ENCODE peak calls at places on chromosomes 13 and 19, in seven cellular contexts. U is GM19239; P is AG10803; J is cerebellar cortex; B is HT1080; O is tibial nerve; W is stimulated activated CD8-positive, alpha-beta memory T cell treated with anti-CD3 and anti-CD28 coated beads, Interleukin-7, amount 100 ng/mL, for 1 hour. M is an unnamed sample.

GRCh38 chr13:47146991-47147783 is 250.3 kb upstream of the HTR2A start:
- DNase-seq in U (peak; percentile 43), P (no peak), J (no peak), B (no peak), O (no peak), W (no peak), M (no peak)

GRCh38 chr19:44051654-44052402 is at the start of gene ZNF223:
- DNase-seq in U (peak; percentile 35), P (peak; percentile 91), J (peak; percentile 98), B (peak; percentile 93), O (peak; percentile 92), W (peak; percentile 34), M (peak; percentile 89)

GRCh38 chr19:2507109-2507508 is 31.2 kb downstream of the GADD45B start:
- DNase-seq in U (no peak), P (peak; percentile 58), J (no peak), B (peak; percentile 39), O (no peak), W (no peak), M (no peak)

GRCh38 chr13:111974065-111974640 is 92.8 kb upstream of the SOX1 start:
- DNase-seq in U (no peak), P (no peak), J (no peak), B (no peak), O (no peak), W (no peak), M (no peak)

GRCh38 chr19:31676271-31677004 is 327.2 kb upstream of the TSHZ3 start:
- DNase-seq in U (no peak), P (no peak), J (no peak), B (peak; percentile 20), O (no peak), W (no peak), M (no peak)

GRCh38 chr19:18322318-18322758 is 538 bp downstream of the LSM4 start:
- DNase-seq in U (no peak), P (peak; percentile 59), J (peak; percentile 54), B (peak; percentile 61), O (no peak), W (no peak), M (no peak)

GRCh38 chr19:3268326-3268725 is 43.9 kb downstream of the CELF5 start:
- DNase-seq in U (no peak), P (no peak), J (peak; percentile 85), B (no peak), O (no peak), W (no peak), M (peak; percentile 15)

GRCh38 chr19:58558623-58559274 is 338 bp upstream of the UBE2M start:
- DNase-seq in U (peak; percentile 86), P (peak; percentile 98), J (peak; percentile 97), B (peak; percentile 97), O (peak; percentile 99), W (peak; percentile 99), M (no peak)

GRCh38 chr13:27953671-27954405 is 15.3 kb downstream of the CDX2 start:
- DNase-seq in U (peak; percentile 86), P (peak; percentile 59), J (peak; percentile 50), B (peak; percentile 31), O (peak; percentile 48), W (peak; percentile 30), M (peak; percentile 34)

GRCh38 chr19:50835103-50835784 is 1.9 kb upstream of the KLK15 start:
- DNase-seq in U (no peak), P (peak; percentile 5), J (no peak), B (no peak), O (no peak), W (no peak), M (no peak)

GRCh38 chr19:49327878-49328544 is 3.0 kb upstream of the SLC6A16 start:
- DNase-seq in U (no peak), P (peak; percentile 21), J (peak; percentile 33), B (peak; percentile 18), O (no peak), W (no peak), M (no peak)

GRCh38 chr13:100738176-100738855 is 63.7 kb upstream of the TMTC4 start:
- DNase-seq in U (no peak), P (no peak), J (no peak), B (no peak), O (no peak), W (no peak), M (no peak)

GRCh38 chr13:54852831-54853230 is 1824.2 kb downstream of the OLFM4 start:
- DNase-seq in U (no peak), P (no peak), J (no peak), B (peak; percentile 2), O (no peak), W (no peak), M (no peak)

GRCh38 chr13:103803349-103803748 is 737.1 kb upstream of the SLC10A2 start:
- DNase-seq in U (no peak), P (no peak), J (no peak), B (no peak), O (no peak), W (no peak), M (no peak)

GRCh38 chr19:34241513-34242337 is 12.6 kb upstream of the GARRE1 start:
- DNase-seq in U (no peak), P (no peak), J (no peak), B (no peak), O (no peak), W (no peak), M (no peak)

GRCh38 chr13:43522788-43523187 is 264.0 kb downstream of the ENOX1 start:
- DNase-seq in U (no peak), P (peak; percentile 87), J (no peak), B (peak; percentile 61), O (no peak), W (no peak), M (no peak)

GRCh38 chr13:21849323-21849722 is 178.4 kb downstream of the FGF9 start:
- DNase-seq in U (peak; percentile 34), P (peak; percentile 24), J (no peak), B (peak; percentile 29), O (no peak), W (no peak), M (no peak)

GRCh38 chr13:30119476-30119875 is 187.9 kb downstream of the KATNAL1 start:
- DNase-seq in U (no peak), P (peak; percentile 94), J (no peak), B (peak; percentile 59), O (no peak), W (no peak), M (no peak)

GRCh38 chr19:48813123-48813911 is 2.5 kb upstream of the BCAT2 start:
- DNase-seq in U (no peak), P (no peak), J (peak; percentile 49), B (no peak), O (no peak), W (no peak), M (no peak)

GRCh38 chr13:92573467-92574057 is 653.0 kb upstream of the GPC6 start:
- DNase-seq in U (no peak), P (peak; percentile 2), J (peak; percentile 14), B (peak; percentile 20), O (no peak), W (no peak), M (no peak)

GRCh38 chr19:18848860-18849661 is 17.3 kb downstream of the UPF1 start:
- DNase-seq in U (no peak), P (peak; percentile 85), J (peak; percentile 45), B (no peak), O (peak; percentile 71), W (no peak), M (no peak)

GRCh38 chr13:41837668-41838067 is 123.2 kb downstream of the VWA8 start:
- DNase-seq in U (no peak), P (no peak), J (no peak), B (no peak), O (no peak), W (no peak), M (no peak)

GRCh38 chr19:7550987-7551761 is 15.7 kb downstream of the PNPLA6 start:
- DNase-seq in U (peak; percentile 67), P (no peak), J (peak; percentile 97), B (peak; percentile 34), O (no peak), W (no peak), M (no peak)

GRCh38 chr19:33941133-33941532 is 144.5 kb downstream of the KCTD15 start:
- DNase-seq in U (no peak), P (no peak), J (no peak), B (no peak), O (no peak), W (no peak), M (no peak)

GRCh38 chr13:21676611-21677021 is 5.7 kb downstream of the FGF9 start:
- DNase-seq in U (no peak), P (no peak), J (peak; percentile 84), B (peak; percentile 32), O (no peak), W (no peak), M (no peak)

GRCh38 chr19:18304496-18305312 is 18.2 kb downstream of the LSM4 start:
- DNase-seq in U (peak; percentile 72), P (peak; percentile 71), J (no peak), B (peak; percentile 79), O (peak; percentile 81), W (peak; percentile 61), M (peak; percentile 76)

GRCh38 chr19:55535173-55535572 is 1.8 kb downstream of the SBK2 start:
- DNase-seq in U (no peak), P (no peak), J (no peak), B (no peak), O (no peak), W (no peak), M (no peak)

GRCh38 chr19:10173527-10173926 is 21.2 kb downstream of the DNMT1 start:
- DNase-seq in U (no peak), P (peak; percentile 29), J (no peak), B (peak; percentile 49), O (no peak), W (no peak), M (no peak)

GRCh38 chr13:100636004-100636403 is 38.6 kb downstream of the TMTC4 start:
- DNase-seq in U (no peak), P (no peak), J (no peak), B (no peak), O (no peak), W (no peak), M (no peak)

GRCh38 chr13:27161423-27161822 is 10.2 kb downstream of the USP12 start:
- DNase-seq in U (no peak), P (no peak), J (no peak), B (no peak), O (no peak), W (no peak), M (no peak)

M was measured in amygdala.